ENCODE peak calls at places on chromosomes 5 and 9, in nine cellular contexts. S is A673; R is CD8-positive, alpha-beta T cell; V is cardiac muscle cell; G is astrocyte; M is prostate gland; D is ovary; Z is lower lobe of right lung; E is vagina. U is an unnamed sample.

GRCh38 chr5:145220491-145220890 is 614.7 kb downstream of the PRELID2 start:
- DNase-seq in S (no peak), R (no peak), V (no peak), G (no peak), M (no peak), D (no peak), Z (no peak), E (no peak), U (no peak)

GRCh38 chr9:104725014-104725413 is 22.5 kb upstream of the NIPSNAP3A start:
- DNase-seq in S (no peak), R (no peak), V (no peak), G (no peak), M (no peak), D (no peak), Z (no peak), E (no peak), U (no peak)

GRCh38 chr9:98050351-98050750 is 6.2 kb upstream of the NANS start:
- DNase-seq in S (no peak), R (no peak), V (no peak), G (no peak), M (no peak), D (no peak), Z (no peak), E (no peak), U (no peak)

GRCh38 chr5:96638566-96638965 is 23.6 kb upstream of the CAST start:
- DNase-seq in S (no peak), R (no peak), V (no peak), G (no peak), M (no peak), D (no peak), Z (no peak), E (no peak), U (no peak)

GRCh38 chr9:127555830-127556820 is 56.0 kb upstream of the STXBP1 start:
- DNase-seq in S (peak; percentile 82), R (peak; percentile 64), V (no peak), G (peak; percentile 95), M (peak; percentile 77), D (peak; percentile 83), Z (peak; percentile 82), E (no peak), U (peak; percentile 98)

GRCh38 chr9:115117999-115118470 is at the start of gene TNC:
- DNase-seq in S (peak; percentile 96), R (no peak), V (peak; percentile 65), G (peak; percentile 89), M (peak; percentile 38), D (no peak), Z (peak; percentile 58), E (no peak), U (peak; percentile 88)

GRCh38 chr9:127140181-127140580 is 17.7 kb upstream of the ANGPTL2 start:
- DNase-seq in S (no peak), R (no peak), V (no peak), G (no peak), M (no peak), D (peak; percentile 24), Z (no peak), E (no peak), U (no peak)

GRCh38 chr5:54520438-54520846 is 2.9 kb downstream of the SNX18 start:
- DNase-seq in S (peak; percentile 70), R (no peak), V (peak; percentile 44), G (peak; percentile 56), M (no peak), D (no peak), Z (no peak), E (no peak), U (no peak)

GRCh38 chr9:129148463-129149204 is 29.4 kb downstream of the IER5L start:
- DNase-seq in S (no peak), R (no peak), V (no peak), G (no peak), M (no peak), D (no peak), Z (no peak), E (no peak), U (no peak)

GRCh38 chr9:126360073-126360472 is 33.4 kb downstream of the MVB12B start:
- DNase-seq in S (no peak), R (no peak), V (no peak), G (no peak), M (no peak), D (no peak), Z (no peak), E (no peak), U (no peak)

DNA sequence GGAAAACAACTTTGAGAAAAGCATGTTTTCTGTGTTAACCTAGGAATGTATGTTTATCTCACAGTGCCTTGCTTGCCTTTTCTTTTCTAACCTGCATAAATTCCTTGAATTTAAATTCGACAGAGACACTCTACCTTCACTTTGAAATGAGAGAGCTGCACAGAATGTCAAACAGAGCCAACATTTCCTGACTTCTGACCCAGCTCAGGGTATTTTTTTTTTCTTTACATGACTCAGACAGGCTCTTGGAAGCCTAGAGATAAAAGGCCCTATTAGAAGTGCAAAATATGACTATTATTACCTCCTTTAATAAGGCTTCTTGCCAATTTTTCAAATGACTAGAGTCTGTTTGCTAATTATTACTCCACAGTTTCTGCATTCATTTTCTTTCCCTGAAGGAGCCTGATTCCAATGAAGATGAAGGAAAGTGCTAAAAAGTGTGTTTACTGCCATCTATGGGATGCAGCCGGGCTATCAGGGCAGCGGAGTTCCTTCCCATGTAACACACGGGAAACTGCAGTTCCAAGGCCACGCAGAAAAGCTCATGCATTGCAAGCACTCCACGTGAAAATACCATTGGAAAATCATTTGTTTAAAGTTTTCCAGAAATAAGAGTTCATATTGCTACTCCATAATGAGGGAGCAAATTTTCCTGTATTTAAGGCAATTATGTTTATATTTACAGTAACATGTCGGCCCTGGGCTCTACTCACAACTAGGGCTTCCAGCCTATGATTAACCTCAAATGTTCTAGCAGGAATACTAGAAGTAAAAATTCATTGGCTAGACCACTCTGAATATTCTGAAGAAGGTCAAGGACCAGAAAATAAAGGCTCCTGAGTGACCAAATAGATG is 485.6 kb downstream of the ZSWIM6 start:
- DNase-seq in S (peak; percentile 84), R (no peak), V (peak; percentile 50), G (peak; percentile 34), M (peak; percentile 47), D (peak; percentile 66), Z (no peak), E (no peak), U (no peak)
- TF ChIP-seq CTCF in S (peak; percentile 85), R (no peak), V (peak; percentile 80), G (peak; percentile 63), M (no peak), D (peak; percentile 29), Z (peak; percentile 52), E (no peak), U (peak; percentile 94)

GRCh38 chr9:136339173-136339957 is 12.0 kb downstream of the GPSM1 start:
- DNase-seq in S (no peak), R (no peak), V (peak; percentile 84), G (no peak), M (peak; percentile 51), D (no peak), Z (peak; percentile 87), E (no peak), U (no peak)
- H3K27ac ChIP-seq in S (no peak overlapping the region), R (no peak overlapping the region), V (peak overlapping the region; percentile 52), G (no peak overlapping the region), M (no peak overlapping the region), D (no peak overlapping the region), Z (no peak overlapping the region), E (no peak overlapping the region), U (no peak overlapping the region)

DNA sequence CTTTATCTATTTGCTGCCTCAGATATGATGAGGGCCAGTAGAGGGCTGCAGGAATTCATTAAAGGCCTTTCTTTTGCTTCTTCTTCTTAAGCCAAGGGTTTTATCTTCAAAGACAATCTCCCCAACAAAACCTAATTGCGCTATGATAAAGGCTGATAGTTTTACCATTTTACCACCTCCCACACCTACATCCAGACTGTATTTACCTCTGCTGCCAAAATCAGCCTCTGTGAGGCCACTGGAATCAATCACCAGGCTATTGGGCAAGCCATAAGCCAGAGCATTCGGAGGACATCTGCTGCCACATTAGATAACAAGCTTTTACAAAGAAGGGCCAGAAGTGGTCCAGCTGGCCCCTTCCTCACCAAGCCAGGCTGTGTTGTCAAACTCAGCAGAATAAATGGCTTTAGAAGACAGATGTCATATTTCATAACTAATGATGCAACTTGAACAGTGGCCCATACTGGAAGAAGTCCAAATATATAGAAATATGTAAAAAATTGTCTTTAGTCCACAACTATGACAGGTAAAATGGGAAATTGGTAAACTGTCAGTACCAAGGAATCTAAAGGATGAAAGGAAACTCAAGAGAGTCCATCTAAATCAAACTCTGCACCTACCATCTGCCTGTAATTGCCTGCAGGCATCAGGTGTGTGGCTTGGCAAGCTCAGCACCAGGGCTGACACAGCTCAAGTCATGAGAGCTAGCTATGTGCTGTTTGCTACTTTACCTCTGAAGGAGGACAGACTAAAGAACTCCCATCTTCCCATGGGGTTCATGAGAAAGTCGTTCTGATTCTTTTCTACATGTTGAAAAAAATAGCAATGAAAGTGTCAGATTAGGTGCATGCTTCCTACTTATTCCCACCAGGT is 16.1 kb downstream of the SLC45A2 start:
- DNase-seq in S (no peak), R (no peak), V (no peak), G (no peak), M (no peak), D (no peak), Z (no peak), E (no peak), U (no peak)
- TF ChIP-seq CTCF in S (no peak), R (no peak), V (no peak), G (no peak), M (no peak), D (no peak), Z (no peak), E (no peak), U (no peak)

DNA sequence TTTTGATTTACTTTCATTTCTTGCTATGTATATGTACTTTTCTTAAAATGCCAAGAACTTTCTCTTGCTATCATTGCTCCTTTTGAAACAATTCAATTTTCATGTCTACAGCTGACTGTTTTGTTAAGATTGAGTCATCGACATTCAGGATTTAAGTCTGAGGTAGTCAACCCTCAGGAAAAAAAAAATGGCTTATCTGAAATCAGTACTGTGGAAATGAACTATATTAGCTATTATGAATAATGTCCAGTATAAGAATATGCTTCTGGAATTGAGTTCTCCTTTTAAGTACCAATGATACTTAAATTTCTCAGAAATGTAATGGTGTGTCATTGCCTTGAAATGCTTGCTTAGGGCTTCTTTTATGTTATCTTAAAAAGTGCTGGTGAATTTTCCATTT is 37.9 kb downstream of the TNFAIP8 start:
- DNase-seq in S (no peak), R (no peak), V (no peak), G (peak; percentile 77), M (no peak), D (no peak), Z (no peak), E (no peak), U (no peak)
- H3K27ac ChIP-seq in S (no peak overlapping the region), R (no peak overlapping the region), V (no peak overlapping the region), G (peak overlapping the region; percentile 36), M (no peak overlapping the region), D (no peak overlapping the region), Z (no peak overlapping the region), E (no peak overlapping the region), U (peak overlapping the region; percentile 20)

GRCh38 chr5:62722360-62722759 is 143.7 kb downstream of the LRRC70 start:
- DNase-seq in S (no peak), R (no peak), V (no peak), G (no peak), M (no peak), D (no peak), Z (no peak), E (no peak), U (no peak)
- TF ChIP-seq CTCF in S (peak; percentile 11), R (no peak), V (no peak), G (no peak), M (no peak), D (no peak), Z (no peak), E (no peak), U (no peak)